ENCODE peak calls at places on chromosome 7, in five cellular contexts. One of them, this sample, is unnamed. For H3K4me1, the result is how much of the 10 kb centered on the place peaks cover.

GRCh38 chr7:143890558-143890957 is 11.4 kb downstream of the TCAF1 start:
- DNase-seq in lung: no peak
- DNase-seq in breast epithelium: no peak
- DNase-seq in CD8-positive, alpha-beta T cell: no peak
- DNase-seq in A673: no peak
- DNase-seq in this sample: no peak

GRCh38 chr7:46940178-46940577 is 641.7 kb downstream of the TNS3 start:
- DNase-seq in CD8-positive, alpha-beta T cell: no peak
- DNase-seq in A673: no peak
- DNase-seq in lung: no peak
- DNase-seq in breast epithelium: no peak
- DNase-seq in this sample: no peak

GRCh38 chr7:6501586-6502564 is 49.4 kb downstream of the GRID2IP start:
- DNase-seq in breast epithelium: no peak
- DNase-seq in lung: no peak
- DNase-seq in CD8-positive, alpha-beta T cell: no peak
- DNase-seq in A673: no peak
- DNase-seq in this sample: no peak

GRCh38 chr7:155188357-155188756 is 109.3 kb upstream of the INSIG1 start:
- DNase-seq in lung: no peak
- DNase-seq in A673: no peak
- DNase-seq in breast epithelium: no peak
- DNase-seq in CD8-positive, alpha-beta T cell: no peak
- DNase-seq in this sample: no peak

GRCh38 chr7:34087892-34088891 is 182.9 kb downstream of the BMPER start:
- DNase-seq in breast epithelium: no peak
- DNase-seq in lung: no peak
- DNase-seq in A673: peak
- DNase-seq in CD8-positive, alpha-beta T cell: no peak
- DNase-seq in this sample: no peak

GRCh38 chr7:94182066-94182465 is 177.9 kb upstream of the BET1 start:
- DNase-seq in breast epithelium: no peak
- DNase-seq in A673: peak
- DNase-seq in CD8-positive, alpha-beta T cell: no peak
- DNase-seq in lung: no peak
- DNase-seq in this sample: no peak

GRCh38 chr7:151831606-151832005 is 45.3 kb downstream of the PRKAG2 start:
- DNase-seq in breast epithelium: no peak
- DNase-seq in A673: no peak
- DNase-seq in CD8-positive, alpha-beta T cell: no peak
- DNase-seq in lung: no peak
- DNase-seq in this sample: no peak

GRCh38 chr7:151302531-151302930 is 39.1 kb upstream of the NUB1 start:
- DNase-seq in A673: no peak
- DNase-seq in CD8-positive, alpha-beta T cell: no peak
- DNase-seq in lung: no peak
- DNase-seq in breast epithelium: no peak
- DNase-seq in this sample: no peak

GRCh38 chr7:94056796-94057207 is 52.6 kb upstream of the BET1 start:
- DNase-seq in breast epithelium: no peak
- DNase-seq in CD8-positive, alpha-beta T cell: no peak
- DNase-seq in lung: no peak
- DNase-seq in A673: peak
- DNase-seq in this sample: no peak

GRCh38 chr7:66927348-66927948 is 6.4 kb downstream of the TMEM248 start:
- DNase-seq in A673: no peak
- DNase-seq in CD8-positive, alpha-beta T cell: no peak
- DNase-seq in lung: no peak
- DNase-seq in breast epithelium: no peak
- DNase-seq in this sample: no peak

GRCh38 chr7:66921396-66921917 is 432 bp downstream of the TMEM248 start:
- DNase-seq in lung: peak
- DNase-seq in breast epithelium: no peak
- DNase-seq in CD8-positive, alpha-beta T cell: peak
- DNase-seq in A673: peak
- DNase-seq in this sample: no peak

GRCh38 chr7:66921918-66922486 is 977 bp downstream of the TMEM248 start:
- DNase-seq in lung: no peak
- DNase-seq in A673: no peak
- DNase-seq in CD8-positive, alpha-beta T cell: peak
- DNase-seq in breast epithelium: no peak
- DNase-seq in this sample: no peak

GRCh38 chr7:66928388-66928787 is 7.4 kb downstream of the TMEM248 start:
- DNase-seq in CD8-positive, alpha-beta T cell: no peak
- DNase-seq in A673: peak
- DNase-seq in lung: peak
- DNase-seq in breast epithelium: no peak
- DNase-seq in this sample: no peak

GRCh38 chr7:66925255-66925654 is 4.2 kb downstream of the TMEM248 start:
- DNase-seq in CD8-positive, alpha-beta T cell: no peak
- DNase-seq in A673: no peak
- DNase-seq in lung: no peak
- DNase-seq in breast epithelium: no peak
- DNase-seq in this sample: no peak
- H3K4me1 ChIP-seq in CD8-positive, alpha-beta T cell: under half
- H3K4me1 ChIP-seq in A673: under half
- H3K4me1 ChIP-seq in lung: under half
- H3K4me1 ChIP-seq in breast epithelium: under half
- H3K4me1 ChIP-seq in this sample: half or more

DNA sequence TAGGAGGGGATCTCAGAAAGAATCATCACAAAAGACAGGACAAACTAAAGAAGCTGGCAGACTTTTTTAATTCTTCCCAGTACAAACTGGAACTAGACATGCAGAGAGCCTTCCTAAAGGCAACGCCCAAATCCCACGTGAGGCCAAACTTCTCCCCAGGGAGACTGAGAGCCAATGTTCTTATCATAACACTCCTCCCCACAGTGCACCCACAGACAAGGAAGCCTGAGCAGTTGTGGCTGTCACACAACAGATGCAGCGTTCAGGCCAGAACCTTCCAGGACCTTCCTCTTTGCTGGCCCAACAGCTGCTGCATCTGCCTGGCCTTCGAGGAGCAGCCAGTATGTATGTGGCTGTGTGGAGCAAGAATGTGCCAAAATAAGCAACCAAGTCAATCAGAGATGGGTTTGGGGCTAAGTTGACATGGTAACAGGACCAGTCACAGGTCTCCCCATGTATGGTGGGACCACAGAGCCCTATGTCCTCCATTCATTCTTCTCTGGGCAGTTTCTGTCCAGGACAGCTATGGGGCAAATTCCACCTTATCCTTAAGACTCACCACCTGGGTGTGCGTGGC is 34.9 kb downstream of the SRPK2 start:
- DNase-seq in A673: peak
- DNase-seq in CD8-positive, alpha-beta T cell: peak
- DNase-seq in lung: no peak
- DNase-seq in breast epithelium: no peak
- DNase-seq in this sample: no peak
- H3K4me1 ChIP-seq in A673: under half
- H3K4me1 ChIP-seq in CD8-positive, alpha-beta T cell: under half
- H3K4me1 ChIP-seq in lung: under half
- H3K4me1 ChIP-seq in breast epithelium: under half
- H3K4me1 ChIP-seq in this sample: under half

GRCh38 chr7:101163281-101164070 is 1.9 kb downstream of the VGF start:
- DNase-seq in A673: peak
- DNase-seq in lung: no peak
- DNase-seq in breast epithelium: no peak
- DNase-seq in CD8-positive, alpha-beta T cell: no peak
- DNase-seq in this sample: no peak
- H3K4me1 ChIP-seq in A673: half or more
- H3K4me1 ChIP-seq in lung: under half
- H3K4me1 ChIP-seq in breast epithelium: under half
- H3K4me1 ChIP-seq in CD8-positive, alpha-beta T cell: under half
- H3K4me1 ChIP-seq in this sample: under half

GRCh38 chr7:159094030-159094740 is 50.5 kb downstream of the VIPR2 start:
- DNase-seq in A673: peak
- DNase-seq in breast epithelium: no peak
- DNase-seq in CD8-positive, alpha-beta T cell: peak
- DNase-seq in lung: no peak
- DNase-seq in this sample: no peak

GRCh38 chr7:159094919-159095915 is 49.5 kb downstream of the VIPR2 start:
- DNase-seq in CD8-positive, alpha-beta T cell: no peak
- DNase-seq in A673: no peak
- DNase-seq in breast epithelium: no peak
- DNase-seq in lung: no peak
- DNase-seq in this sample: no peak

GRCh38 chr7:159096736-159097581 is 47.7 kb downstream of the VIPR2 start:
- DNase-seq in A673: no peak
- DNase-seq in breast epithelium: no peak
- DNase-seq in lung: no peak
- DNase-seq in CD8-positive, alpha-beta T cell: peak
- DNase-seq in this sample: no peak

GRCh38 chr7:159097661-159098423 is 46.8 kb downstream of the VIPR2 start:
- DNase-seq in A673: no peak
- DNase-seq in CD8-positive, alpha-beta T cell: peak
- DNase-seq in breast epithelium: no peak
- DNase-seq in lung: no peak
- DNase-seq in this sample: no peak

DNA sequence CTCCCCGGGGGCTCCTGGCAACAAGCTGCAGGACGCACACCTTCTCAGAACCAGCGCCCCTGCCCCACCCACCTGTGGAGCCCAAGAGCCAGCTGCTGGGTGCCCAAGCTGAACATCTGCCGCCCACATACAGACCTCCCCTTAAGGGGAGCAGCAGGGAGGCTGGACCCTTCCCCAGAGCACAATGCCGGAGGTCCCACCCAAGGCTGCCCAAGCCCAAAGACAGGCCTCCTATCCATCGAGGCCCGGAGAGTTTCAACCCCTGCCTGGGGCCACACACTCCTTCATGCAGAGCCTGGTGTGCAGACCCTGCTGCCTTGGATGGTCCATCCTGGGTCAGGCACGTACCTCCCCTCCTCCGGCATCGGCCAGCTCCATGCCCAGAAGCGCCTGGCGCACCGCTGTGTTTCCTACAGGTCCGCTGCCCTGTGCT is 48.7 kb downstream of the VIPR2 start:
- DNase-seq in breast epithelium: no peak
- DNase-seq in A673: no peak
- DNase-seq in lung: no peak
- DNase-seq in CD8-positive, alpha-beta T cell: peak
- DNase-seq in this sample: no peak
- H3K4me1 ChIP-seq in breast epithelium: under half
- H3K4me1 ChIP-seq in A673: under half
- H3K4me1 ChIP-seq in lung: under half
- H3K4me1 ChIP-seq in CD8-positive, alpha-beta T cell: under half
- H3K4me1 ChIP-seq in this sample: under half

GRCh38 chr7:50667338-50667737 is 102.1 kb upstream of the DDC start:
- DNase-seq in lung: no peak
- DNase-seq in breast epithelium: no peak
- DNase-seq in A673: no peak
- DNase-seq in CD8-positive, alpha-beta T cell: no peak
- DNase-seq in this sample: no peak

GRCh38 chr7:50664461-50664922 is 99.3 kb upstream of the DDC start:
- DNase-seq in breast epithelium: no peak
- DNase-seq in lung: no peak
- DNase-seq in A673: no peak
- DNase-seq in CD8-positive, alpha-beta T cell: no peak
- DNase-seq in this sample: no peak

GRCh38 chr7:50664937-50665336 is 99.7 kb upstream of the DDC start:
- DNase-seq in A673: no peak
- DNase-seq in CD8-positive, alpha-beta T cell: no peak
- DNase-seq in lung: no peak
- DNase-seq in breast epithelium: no peak
- DNase-seq in this sample: no peak

GRCh38 chr7:50665403-50666123 is 100.4 kb upstream of the DDC start:
- DNase-seq in CD8-positive, alpha-beta T cell: no peak
- DNase-seq in A673: no peak
- DNase-seq in lung: no peak
- DNase-seq in breast epithelium: no peak
- DNase-seq in this sample: no peak

DNA sequence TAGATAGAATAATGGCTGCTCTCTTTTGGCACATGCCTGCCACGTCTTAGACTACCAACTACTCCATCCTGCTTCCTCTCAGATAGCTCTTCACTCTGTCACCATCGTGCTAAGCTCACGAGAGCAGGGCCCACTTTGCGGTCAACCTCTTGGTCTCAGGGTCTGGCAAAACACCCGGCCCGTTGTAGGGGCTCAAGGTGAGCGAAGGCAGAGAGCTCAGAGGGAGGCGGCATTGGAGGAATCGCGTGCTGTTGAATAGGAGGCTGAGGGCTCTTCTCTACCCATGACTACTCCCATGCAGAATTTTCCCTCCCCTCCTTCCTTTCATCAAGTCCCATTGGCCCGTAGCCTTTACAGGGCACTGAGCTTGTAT is 100.9 kb upstream of the DDC start:
- DNase-seq in breast epithelium: no peak
- DNase-seq in lung: no peak
- DNase-seq in A673: no peak
- DNase-seq in CD8-positive, alpha-beta T cell: no peak
- DNase-seq in this sample: no peak
- H3K4me1 ChIP-seq in breast epithelium: under half
- H3K4me1 ChIP-seq in lung: under half
- H3K4me1 ChIP-seq in A673: under half
- H3K4me1 ChIP-seq in CD8-positive, alpha-beta T cell: under half
- H3K4me1 ChIP-seq in this sample: half or more

GRCh38 chr7:101169110-101169837 is 3.9 kb upstream of the VGF start:
- DNase-seq in A673: no peak
- DNase-seq in breast epithelium: no peak
- DNase-seq in CD8-positive, alpha-beta T cell: no peak
- DNase-seq in lung: no peak
- DNase-seq in this sample: no peak
- H3K4me1 ChIP-seq in A673: half or more
- H3K4me1 ChIP-seq in breast epithelium: under half
- H3K4me1 ChIP-seq in CD8-positive, alpha-beta T cell: half or more
- H3K4me1 ChIP-seq in lung: under half
- H3K4me1 ChIP-seq in this sample: half or more

DNA sequence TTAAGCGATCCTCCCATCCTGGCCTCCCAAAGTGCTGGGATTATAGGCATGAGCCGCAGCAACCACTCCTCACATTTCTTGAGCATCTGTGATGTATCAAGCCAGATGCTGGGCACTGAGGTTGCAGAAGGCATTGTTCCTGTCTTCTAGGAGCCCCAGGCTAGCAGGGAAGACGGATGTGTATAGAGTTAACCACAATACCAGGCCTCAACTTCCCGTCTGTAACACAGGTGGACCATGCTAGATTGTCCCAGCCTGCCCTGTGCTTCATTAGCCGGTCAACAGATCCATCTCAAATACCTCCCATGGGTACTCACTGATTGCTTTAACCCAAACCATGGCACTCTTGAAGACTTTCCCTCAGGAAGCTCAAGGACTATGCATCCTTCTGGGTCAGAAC is 1.8 kb upstream of the CLDN4 start:
- DNase-seq in A673: no peak
- DNase-seq in CD8-positive, alpha-beta T cell: no peak
- DNase-seq in breast epithelium: no peak
- DNase-seq in lung: no peak
- DNase-seq in this sample: no peak
- H3K4me1 ChIP-seq in A673: under half
- H3K4me1 ChIP-seq in CD8-positive, alpha-beta T cell: under half
- H3K4me1 ChIP-seq in breast epithelium: under half
- H3K4me1 ChIP-seq in lung: under half
- H3K4me1 ChIP-seq in this sample: under half